ENCODE peak calls at places on chromosomes 11 and 22, in nine cellular contexts. N is psoas muscle; I is Caco-2; C is HCT116; K is CD8-positive, alpha-beta T cell; D is fibroblast of lung; U is ovary; M is HFF-Myc; L is ascending aorta. Z is an unnamed sample.
A peak's percentile ranks its signal among the peaks of the same experiment; 100 is the strongest.

GRCh38 chr11:126636911-126637799 is 281.7 kb downstream of the ST3GAL4 start:
- DNase-seq in N (no peak), M (no peak), L (no peak), U (no peak), D (no peak), I (no peak), C (no peak), K (no peak), Z (peak; percentile 70)

GRCh38 chr11:8225589-8226036 is 38.1 kb downstream of the LMO1 start:
- DNase-seq in N (peak; percentile 67), D (peak; percentile 61), U (peak; percentile 80), K (peak; percentile 55), M (peak; percentile 40), I (peak; percentile 74), L (peak; percentile 78), C (peak; percentile 42), Z (peak; percentile 57)

GRCh38 chr22:39275814-39276443 is 31.1 kb upstream of the PDGFB start:
- DNase-seq in D (no peak), L (no peak), N (no peak), M (no peak), K (no peak), U (no peak), I (no peak), C (no peak), Z (no peak)

GRCh38 chr11:27427183-27427980 is 45.2 kb downstream of the LGR4 start:
- DNase-seq in L (no peak), U (no peak), D (no peak), M (no peak), K (no peak), N (no peak), C (no peak), I (no peak), Z (peak; percentile 38)

GRCh38 chr11:57277845-57278720 is 41.0 kb upstream of the APLNR start:
- DNase-seq in I (peak; percentile 84), K (no peak), L (peak; percentile 81), C (peak; percentile 69), U (peak; percentile 75), N (peak; percentile 71), D (peak; percentile 86), M (peak; percentile 65), Z (peak; percentile 75)

GRCh38 chr22:40423246-40423753 is 52.9 kb downstream of the SGSM3 start:
- DNase-seq in N (no peak), D (no peak), I (no peak), M (no peak), U (no peak), L (no peak), C (no peak), K (no peak), Z (no peak)

GRCh38 chr22:39457047-39457545 is 284 bp downstream of the MGAT3 start:
- DNase-seq in I (no peak), D (no peak), C (no peak), N (no peak), M (no peak), U (no peak), K (no peak), L (no peak), Z (no peak)

GRCh38 chr11:102733232-102733875 is 8.6 kb upstream of the MMP8 start:
- DNase-seq in L (peak; percentile 66), D (peak; percentile 47), U (no peak), M (no peak), N (peak; percentile 15), C (peak; percentile 57), I (peak; percentile 92), K (no peak), Z (peak; percentile 39)

GRCh38 chr11:67538823-67539505 is 15.7 kb upstream of the CABP2 start:
- DNase-seq in I (no peak), L (no peak), C (no peak), D (no peak), N (no peak), K (no peak), U (no peak), M (no peak), Z (no peak)

GRCh38 chr11:13349581-13349980 is 72.0 kb downstream of the BMAL1 start:
- DNase-seq in C (no peak), L (no peak), N (no peak), D (no peak), I (no peak), K (no peak), M (no peak), U (no peak), Z (no peak)

GRCh38 chr11:15673408-15673811 is 558.7 kb downstream of the INSC start:
- DNase-seq in D (no peak), C (no peak), M (no peak), I (no peak), K (no peak), N (no peak), L (no peak), U (no peak), Z (no peak)

GRCh38 chr11:65932558-65932919 is 12.7 kb upstream of the TSGA10IP start:
- DNase-seq in C (no peak), L (no peak), D (peak; percentile 24), N (no peak), U (no peak), K (no peak), I (peak; percentile 49), M (no peak), Z (no peak)

GRCh38 chr11:62437616-62438015 is 18.8 kb downstream of the SCGB1A1 start:
- DNase-seq in K (no peak), M (no peak), D (no peak), C (no peak), I (no peak), U (no peak), N (no peak), L (no peak), Z (no peak)

GRCh38 chr11:62443390-62444201 is 24.8 kb downstream of the SCGB1A1 start:
- DNase-seq in I (no peak), L (peak; percentile 84), N (peak; percentile 70), M (no peak), U (peak; percentile 48), D (no peak), K (no peak), C (no peak), Z (no peak)

GRCh38 chr11:62435741-62436485 is 17.1 kb downstream of the SCGB1A1 start:
- DNase-seq in N (no peak), D (no peak), L (no peak), U (no peak), I (no peak), K (no peak), C (no peak), M (no peak), Z (no peak)

GRCh38 chr11:62438641-62439040 is 19.8 kb downstream of the SCGB1A1 start:
- DNase-seq in D (no peak), N (no peak), I (no peak), C (no peak), K (no peak), U (no peak), L (no peak), M (no peak), Z (no peak)

DNA sequence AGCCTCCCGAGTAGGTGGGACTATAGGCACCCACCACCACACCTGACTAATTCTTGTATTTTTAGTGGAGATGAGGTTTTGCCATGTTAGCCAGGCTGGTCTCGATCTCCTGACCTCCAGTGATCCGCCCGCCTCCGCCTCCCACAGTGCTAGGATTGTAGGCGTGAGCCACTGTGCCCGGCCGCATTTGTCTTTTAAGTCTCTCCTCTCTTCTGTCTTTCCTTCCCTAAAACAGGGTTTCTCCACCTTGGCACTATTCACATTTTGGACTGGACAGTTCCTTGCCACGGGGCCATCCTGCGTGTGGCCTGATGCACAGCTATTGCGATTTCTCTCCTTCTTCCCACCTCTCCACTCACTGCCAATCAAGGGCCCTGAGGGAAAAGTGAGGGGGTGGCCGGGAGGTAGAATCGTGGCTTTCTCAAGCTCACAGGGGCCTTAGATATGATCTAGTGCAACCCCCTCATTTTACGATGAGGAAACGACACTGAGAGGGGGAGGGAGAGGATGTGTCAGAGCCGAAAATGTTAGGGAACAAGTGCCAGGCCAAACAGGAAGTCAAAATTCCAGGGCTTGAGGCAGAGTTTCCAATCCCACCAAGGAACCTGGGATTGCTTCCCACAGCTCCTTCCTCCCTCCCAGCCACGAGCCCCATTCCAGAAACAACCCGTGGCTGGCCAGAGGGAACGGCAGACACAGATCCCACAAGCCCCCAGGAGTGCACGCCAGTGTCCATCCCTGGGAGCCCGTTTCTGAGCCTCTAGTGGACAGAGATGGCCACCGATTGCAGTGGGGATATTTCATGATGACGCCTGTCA is 21.2 kb downstream of the SCGB1A1 start:
- DNase-seq in M (no peak), K (no peak), I (no peak), L (peak; percentile 90), N (peak; percentile 62), C (no peak), U (peak; percentile 67), D (peak; percentile 36), Z (no peak)
- H3K4me3 ChIP-seq in M (no peak overlapping the region), K (no peak overlapping the region), I (no peak overlapping the region), L (peak overlapping the region; percentile 26), N (no peak overlapping the region), C (no peak overlapping the region), U (no peak overlapping the region), D (no peak overlapping the region), Z (no peak overlapping the region)

GRCh38 chr22:25484916-25485315 is 79.6 kb upstream of the GRK3 start:
- DNase-seq in L (no peak), I (no peak), N (no peak), C (no peak), M (no peak), D (no peak), U (no peak), K (no peak), Z (no peak)
- H3K4me3 ChIP-seq in L (no peak overlapping the region), I (no peak overlapping the region), N (no peak overlapping the region), C (no peak overlapping the region), M (no peak overlapping the region), D (no peak overlapping the region), U (no peak overlapping the region), K (no peak overlapping the region), Z (no peak overlapping the region)

GRCh38 chr11:58928082-58928574 is 11.2 kb upstream of the GLYATL1 start:
- DNase-seq in M (no peak), L (no peak), D (no peak), C (no peak), U (no peak), I (no peak), K (no peak), N (no peak), Z (no peak)
- H3K4me3 ChIP-seq in M (no peak overlapping the region), L (no peak overlapping the region), D (no peak overlapping the region), C (no peak overlapping the region), U (no peak overlapping the region), I (peak overlapping the region; percentile 32), K (no peak overlapping the region), N (no peak overlapping the region), Z (peak overlapping the region; percentile 12)

GRCh38 chr11:128343870-128344269 is 243.5 kb downstream of the ETS1 start:
- DNase-seq in D (no peak), U (no peak), I (no peak), L (no peak), K (no peak), C (no peak), M (no peak), N (no peak), Z (no peak)

GRCh38 chr11:128342511-128343133 is 244.7 kb downstream of the ETS1 start:
- DNase-seq in L (no peak), C (no peak), K (peak; percentile 32), N (peak; percentile 53), M (peak; percentile 76), U (no peak), I (no peak), D (peak; percentile 40), Z (peak; percentile 76)

GRCh38 chr11:128343134-128343514 is 244.2 kb downstream of the ETS1 start:
- DNase-seq in M (no peak), U (no peak), K (no peak), C (no peak), L (no peak), N (no peak), I (no peak), D (no peak), Z (no peak)

GRCh38 chr11:128341280-128341679 is 246.1 kb downstream of the ETS1 start:
- DNase-seq in N (no peak), L (no peak), M (no peak), C (no peak), I (no peak), K (peak; percentile 45), U (no peak), D (no peak), Z (no peak)

GRCh38 chr11:128341767-128342318 is 245.5 kb downstream of the ETS1 start:
- DNase-seq in L (no peak), I (no peak), N (no peak), K (no peak), D (no peak), M (no peak), C (no peak), U (no peak), Z (no peak)
- H3K4me3 ChIP-seq in L (no peak overlapping the region), I (no peak overlapping the region), N (no peak overlapping the region), K (peak overlapping the region; percentile 43), D (no peak overlapping the region), M (no peak overlapping the region), C (no peak overlapping the region), U (no peak overlapping the region), Z (no peak overlapping the region)

Z was measured in astrocyte of the spinal cord.